ENCODE peak calls at places on chromosomes 3 and 15, in four cellular contexts. Y is HepG2, T is A549, U is K562. V is an unnamed sample.

GRCh38 chr3:32872487-32873382 is 54.9 kb downstream of the TRIM71 start:
- DNase-seq in Y (no peak), T (no peak), U (no peak), V (no peak)

GRCh38 chr3:194587438-194587931 is 45.7 kb downstream of the TMEM44 start:
- DNase-seq in Y (no peak), T (no peak), U (no peak), V (no peak)

GRCh38 chr3:143737065-143737464 is 111.2 kb downstream of the SLC9A9 start:
- DNase-seq in Y (no peak), T (no peak), U (no peak), V (no peak)

GRCh38 chr15:82680200-82681102 is 29.2 kb downstream of the AP3B2 start:
- DNase-seq in Y (no peak), T (peak), U (peak), V (peak)

GRCh38 chr3:45676248-45677044 is 12.8 kb upstream of the SACM1L start:
- DNase-seq in Y (no peak), T (no peak), U (no peak), V (no peak)

GRCh38 chr15:71572452-71573053 is 237.8 kb upstream of the NR2E3 start:
- DNase-seq in Y (no peak), T (peak), U (no peak), V (peak)

GRCh38 chr15:46918462-46919125 is 798.7 kb upstream of the SEMA6D start:
- DNase-seq in Y (no peak), T (no peak), U (no peak), V (no peak)

GRCh38 chr3:125250973-125251372 is 38.4 kb upstream of the SLC12A8 start:
- DNase-seq in Y (no peak), T (no peak), U (no peak), V (no peak)

GRCh38 chr3:126543457-126544090 is 15.2 kb downstream of the C3orf22 start:
- DNase-seq in Y (no peak), T (no peak), U (no peak), V (peak)

GRCh38 chr15:68277131-68277604 is 377 bp upstream of the FEM1B start:
- DNase-seq in Y (no peak), T (no peak), U (no peak), V (peak)

GRCh38 chr15:38215707-38216106 is 36.9 kb upstream of the SPRED1 start:
- DNase-seq in Y (no peak), T (no peak), U (no peak), V (no peak)

GRCh38 chr3:14209596-14210280 is 31.1 kb downstream of the LSM3 start:
- DNase-seq in Y (no peak), T (no peak), U (no peak), V (no peak)

GRCh38 chr15:31605467-31605931 is 278.9 kb downstream of the KLF13 start:
- DNase-seq in Y (no peak), T (peak), U (no peak), V (peak)

GRCh38 chr3:186425788-186426730 is 64.0 kb upstream of the DGKG start:
- DNase-seq in Y (no peak), T (peak), U (peak), V (no peak)

GRCh38 chr3:13462125-13462629 is 17.9 kb upstream of the HDAC11 start:
- DNase-seq in Y (no peak), T (no peak), U (no peak), V (no peak)

GRCh38 chr3:77191640-77192039 is 151.7 kb downstream of the ROBO2 start:
- DNase-seq in Y (no peak), T (no peak), U (no peak), V (no peak)

GRCh38 chr3:67609709-67610108 is 44.7 kb downstream of the SUCLG2 start:
- DNase-seq in Y (no peak), T (no peak), U (no peak), V (no peak)

GRCh38 chr15:74851960-74852359 is 9.0 kb upstream of the ULK3 start:
- DNase-seq in Y (no peak), T (no peak), U (no peak), V (no peak)

GRCh38 chr3:159982442-159982841 is 6.2 kb upstream of the IL12A start:
- DNase-seq in Y (no peak), T (no peak), U (no peak), V (no peak)

GRCh38 chr3:5690904-5691532 is 503.5 kb downstream of the EDEM1 start:
- DNase-seq in Y (no peak), T (no peak), U (no peak), V (no peak)

GRCh38 chr3:35071768-35072167 is 567.6 kb upstream of the ARPP21 start:
- DNase-seq in Y (no peak), T (no peak), U (no peak), V (no peak)

GRCh38 chr15:74611341-74611740 is 4.3 kb upstream of the CLK3 start:
- DNase-seq in Y (no peak), T (no peak), U (no peak), V (no peak)

GRCh38 chr3:107525101-107525953 is 2.6 kb downstream of the BBX start:
- DNase-seq in Y (no peak), T (peak), U (no peak), V (peak)

DNA sequence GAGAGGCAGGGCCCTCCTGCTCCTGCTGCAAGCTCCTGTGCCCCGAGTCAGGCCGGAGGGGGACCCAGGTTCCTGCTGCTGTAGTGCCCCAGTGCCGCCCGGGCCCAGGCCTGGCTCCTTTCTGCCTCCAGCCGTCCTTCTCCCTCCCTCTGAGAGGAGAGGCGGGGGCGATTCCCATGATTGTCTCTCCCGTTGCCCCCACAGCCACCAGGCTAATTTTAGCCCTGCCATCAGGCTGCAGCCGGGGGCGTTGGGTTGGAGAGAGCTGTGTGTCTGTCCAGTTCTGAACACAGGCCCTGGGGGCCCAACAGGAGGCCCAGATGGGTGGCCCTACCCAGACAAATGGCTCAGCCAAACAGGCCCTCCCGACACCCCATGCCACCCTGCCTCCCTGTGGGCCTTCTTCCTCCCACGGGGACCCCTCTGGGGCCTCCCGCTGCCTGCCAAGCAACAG is 214.8 kb downstream of the TBC1D2B start:
- DNase-seq in Y (no peak), T (no peak), U (no peak), V (no peak)
- TF ChIP-seq NR3C1 in Y (no peak), T (no peak), U (no peak), V (no peak)

GRCh38 chr3:37463163-37463562 is 288.8 kb upstream of the LRRFIP2 start:
- DNase-seq in Y (no peak), T (no peak), U (no peak), V (no peak)

GRCh38 chr3:37458162-37458895 is 283.9 kb upstream of the LRRFIP2 start:
- DNase-seq in Y (no peak), T (no peak), U (no peak), V (no peak)

GRCh38 chr3:37466660-37467359 is 292.4 kb upstream of the LRRFIP2 start:
- DNase-seq in Y (no peak), T (no peak), U (no peak), V (no peak)

GRCh38 chr3:37465174-37465573 is 290.8 kb upstream of the LRRFIP2 start:
- DNase-seq in Y (no peak), T (no peak), U (no peak), V (no peak)

DNA sequence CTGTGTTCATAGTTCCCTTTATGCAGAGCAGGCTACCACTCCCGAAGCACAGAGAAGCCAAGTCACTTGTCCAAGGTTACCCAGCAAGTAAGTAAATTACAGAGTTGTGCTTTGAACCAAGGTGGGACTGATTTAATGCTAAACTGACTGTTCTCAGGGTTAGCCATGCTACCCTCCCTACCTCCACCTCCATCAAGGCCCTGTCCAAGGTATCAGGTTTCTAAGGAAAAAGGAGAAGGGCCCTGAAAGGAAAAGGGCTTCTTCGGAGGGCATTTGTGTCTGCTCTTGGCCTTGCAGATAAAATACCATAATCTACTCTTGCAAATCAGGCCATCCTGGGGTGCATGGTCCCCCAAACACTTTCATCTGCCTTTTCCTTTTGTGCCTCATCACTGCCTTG is 288.1 kb upstream of the LRRFIP2 start:
- DNase-seq in Y (no peak), T (no peak), U (no peak), V (no peak)
- TF ChIP-seq NR3C1 in Y (no peak), T (no peak), U (no peak), V (no peak)

GRCh38 chr3:195886181-195887141 is 21.9 kb downstream of the TNK2 start:
- DNase-seq in Y (no peak), T (no peak), U (peak), V (no peak)

GRCh38 chr3:195884691-195885035 is 23.7 kb downstream of the TNK2 start:
- DNase-seq in Y (no peak), T (no peak), U (no peak), V (no peak)

GRCh38 chr3:195883160-195883559 is 25.2 kb downstream of the TNK2 start:
- DNase-seq in Y (no peak), T (no peak), U (no peak), V (no peak)

GRCh38 chr3:195883801-195884200 is 24.6 kb downstream of the TNK2 start:
- DNase-seq in Y (no peak), T (no peak), U (no peak), V (no peak)

GRCh38 chr3:195885036-195885871 is 23.1 kb downstream of the TNK2 start:
- DNase-seq in Y (no peak), T (no peak), U (peak), V (no peak)
- TF ChIP-seq NR3C1 in Y (no peak), T (no peak), U (no peak), V (no peak)

DNA sequence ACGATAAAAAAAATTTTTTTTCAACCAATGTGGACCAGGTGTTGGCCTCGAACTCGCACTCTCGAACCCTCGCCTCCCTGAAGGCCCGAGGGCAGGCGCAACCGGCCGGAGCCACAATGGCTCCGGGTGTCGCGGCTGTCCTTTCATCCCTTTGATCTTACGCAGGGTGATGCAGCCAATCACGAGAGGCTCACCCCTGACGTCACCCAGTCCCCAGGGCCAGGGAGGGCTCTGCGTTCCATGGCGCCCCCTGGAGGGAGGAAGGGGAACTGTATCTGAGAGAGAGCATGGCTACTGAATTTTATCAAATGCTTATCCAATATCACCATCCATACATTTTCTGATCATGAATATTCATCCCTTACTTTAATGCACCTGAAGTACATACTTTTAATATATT is 15.4 kb upstream of the GMNC start:
- DNase-seq in Y (no peak), T (peak), U (peak), V (peak)
- TF ChIP-seq NR3C1 in Y (no peak), T (no peak), U (no peak), V (no peak)

DNA sequence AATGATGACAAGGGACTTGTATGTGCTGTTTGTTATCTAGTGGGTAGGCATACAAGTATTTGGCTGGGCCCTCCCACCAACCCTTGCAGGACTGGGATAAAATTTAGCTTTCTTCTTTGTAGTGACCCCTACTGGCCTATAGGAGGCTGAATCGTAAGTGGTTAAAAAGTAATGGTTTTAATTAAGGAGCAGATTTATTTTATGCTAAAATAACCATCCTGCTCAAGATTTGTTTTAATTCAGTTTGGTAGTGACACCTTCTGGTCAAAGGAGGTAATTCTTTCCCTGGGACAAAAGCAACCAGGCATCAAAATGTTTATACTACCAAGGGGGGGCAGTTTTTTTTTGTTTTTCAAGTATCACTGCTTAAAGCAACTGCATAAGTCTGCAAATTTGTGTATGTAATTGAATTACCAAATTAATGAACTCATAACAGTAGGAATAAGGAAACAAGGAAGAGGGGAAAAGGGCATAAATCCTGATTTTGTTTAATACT is 70.7 kb downstream of the TOP2B start:
- DNase-seq in Y (peak), T (peak), U (peak), V (no peak)
- TF ChIP-seq NR3C1 in Y (no peak), T (no peak), U (no peak), V (no peak)

GRCh38 chr15:63488432-63488910 is 15.9 kb upstream of the USP3 start:
- DNase-seq in Y (no peak), T (no peak), U (no peak), V (no peak)

GRCh38 chr15:63489352-63489751 is 15.0 kb upstream of the USP3 start:
- DNase-seq in Y (no peak), T (no peak), U (no peak), V (no peak)

GRCh38 chr15:63490345-63491034 is 13.9 kb upstream of the USP3 start:
- DNase-seq in Y (no peak), T (no peak), U (no peak), V (no peak)

GRCh38 chr15:63484433-63484832 is 20.0 kb upstream of the USP3 start:
- DNase-seq in Y (no peak), T (no peak), U (no peak), V (no peak)

GRCh38 chr15:63487076-63487757 is 17.2 kb upstream of the USP3 start:
- DNase-seq in Y (peak), T (peak), U (peak), V (peak)
- TF ChIP-seq NR3C1 in Y (no peak), T (no peak), U (no peak), V (no peak)

DNA sequence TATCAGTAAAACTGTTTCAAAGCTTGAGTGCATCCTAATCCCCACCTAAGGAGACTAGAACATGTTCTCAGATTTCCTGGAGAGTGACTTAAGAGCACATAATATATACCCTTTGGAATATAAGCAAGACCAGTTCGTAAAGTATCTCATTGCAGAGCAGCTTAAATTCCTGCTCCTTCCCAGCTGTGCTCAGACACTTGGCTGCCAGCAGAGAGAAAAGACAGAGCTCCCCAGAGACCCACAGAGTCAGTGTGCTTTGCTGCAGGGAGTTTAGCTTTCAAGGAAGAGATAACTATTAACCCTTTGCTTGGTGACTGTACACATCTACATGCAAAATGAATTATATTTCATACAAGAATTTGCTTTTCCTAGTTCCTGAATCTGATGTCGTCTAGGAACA is 338.1 kb upstream of the ARHGEF26 start:
- DNase-seq in Y (no peak), T (no peak), U (no peak), V (no peak)
- TF ChIP-seq NR3C1 in Y (no peak), T (no peak), U (no peak), V (no peak)

GRCh38 chr3:158569717-158570244 is 1.2 kb upstream of the MLF1 start:
- DNase-seq in Y (no peak), T (no peak), U (no peak), V (no peak)
- TF ChIP-seq NR3C1 in Y (no peak), T (no peak), U (no peak), V (no peak)

GRCh38 chr3:177447938-177448337 is 250.7 kb upstream of the TBL1XR1 start:
- DNase-seq in Y (no peak), T (no peak), U (no peak), V (no peak)
- TF ChIP-seq NR3C1 in Y (no peak), T (no peak), U (no peak), V (no peak)